ENCODE peak calls at places on chromosomes 3 and 15, in eight cellular contexts. U, R, B, E, N, K, V and O are unnamed samples.

GRCh38 chr3:178795349-178795748 is 259.1 kb downstream of the KCNMB2 start:
- DNase-seq in N (no peak), B (no peak), E (no peak), K (no peak), V (no peak), U (no peak), R (no peak), O (no peak)

GRCh38 chr3:11847035-11847394 is 330 bp upstream of the TAMM41 start:
- DNase-seq in U (no peak), V (no peak), R (no peak), E (no peak), K (no peak), B (no peak), N (no peak), O (no peak)

GRCh38 chr3:14687360-14687759 is 12.4 kb downstream of the C3orf20 start:
- DNase-seq in K (peak; percentile 56), R (no peak), E (no peak), U (no peak), B (no peak), V (no peak), N (no peak), O (no peak)

GRCh38 chr3:42663581-42664442 is 10.3 kb downstream of the ZBTB47 start:
- DNase-seq in U (no peak), B (no peak), K (peak; percentile 42), V (no peak), N (no peak), E (no peak), R (no peak), O (no peak)

GRCh38 chr15:54810031-54810430 is 386.7 kb downstream of the RSL24D1 start:
- DNase-seq in B (no peak), U (no peak), V (no peak), E (no peak), N (no peak), R (no peak), K (no peak), O (no peak)

GRCh38 chr15:73799466-73799865 is 46.3 kb upstream of the INSYN1 start:
- DNase-seq in V (no peak), U (no peak), E (no peak), K (no peak), N (no peak), R (no peak), B (peak; percentile 15), O (no peak)

GRCh38 chr3:14146381-14147062 is 21.7 kb downstream of the TMEM43 start:
- DNase-seq in R (no peak), V (no peak), N (no peak), B (no peak), E (no peak), K (no peak), U (no peak), O (no peak)

GRCh38 chr15:84588053-84588874 is 12.5 kb upstream of the ZSCAN2 start:
- DNase-seq in K (peak; percentile 76), R (peak; percentile 55), B (peak; percentile 64), E (peak; percentile 91), U (peak; percentile 92), V (peak; percentile 90), N (peak; percentile 87), O (peak; percentile 74)

GRCh38 chr3:185188816-185189215 is 36.0 kb upstream of the C3orf70 start:
- DNase-seq in R (no peak), V (peak; percentile 33), E (no peak), N (no peak), K (no peak), U (no peak), B (no peak), O (no peak)

GRCh38 chr3:41700155-41700554 is 261.7 kb downstream of the ULK4 start:
- DNase-seq in N (no peak), R (no peak), B (no peak), E (no peak), V (no peak), K (no peak), U (no peak), O (no peak)

GRCh38 chr3:186888569-186888968 is 41.8 kb upstream of the ST6GAL1 start:
- DNase-seq in K (no peak), U (no peak), R (no peak), N (no peak), E (no peak), B (no peak), V (no peak), O (no peak)

GRCh38 chr15:27433604-27434003 is 462.6 kb downstream of the GABRG3 start:
- DNase-seq in K (no peak), R (no peak), N (no peak), E (no peak), U (no peak), V (no peak), B (no peak), O (no peak)

GRCh38 chr3:23900744-23901143 is 16.0 kb downstream of the NKIRAS1 start:
- DNase-seq in N (no peak), R (peak; percentile 59), B (peak; percentile 71), E (no peak), V (no peak), K (no peak), U (no peak), O (no peak)

GRCh38 chr3:30161370-30161769 is 445.0 kb upstream of the TGFBR2 start:
- DNase-seq in N (no peak), E (peak; percentile 36), U (no peak), K (no peak), B (peak; percentile 67), R (peak; percentile 41), V (no peak), O (no peak)

GRCh38 chr3:117558681-117559080 is 849.1 kb downstream of the TUSC7 start:
- DNase-seq in K (no peak), N (no peak), R (no peak), B (no peak), V (no peak), E (no peak), U (no peak), O (no peak)

GRCh38 chr3:42667523-42668402 is 14.3 kb downstream of the ZBTB47 start:
- DNase-seq in U (no peak), V (no peak), E (no peak), K (no peak), N (no peak), B (no peak), R (no peak), O (no peak)

GRCh38 chr3:126888186-126888760 is 94.6 kb upstream of the PLXNA1 start:
- DNase-seq in N (no peak), U (no peak), K (no peak), R (no peak), E (no peak), B (no peak), V (peak; percentile 85), O (no peak)

GRCh38 chr3:193879099-193879863 is 256.7 kb upstream of the HES1 start:
- DNase-seq in E (no peak), U (no peak), V (no peak), R (no peak), B (no peak), K (no peak), N (no peak), O (no peak)

GRCh38 chr3:32500880-32501784 is 1.5 kb downstream of the CMTM6 start:
- DNase-seq in E (peak; percentile 28), B (no peak), K (no peak), R (no peak), N (no peak), V (no peak), U (no peak), O (peak; percentile 10)

GRCh38 chr15:59170295-59170881 is 36.3 kb upstream of the LDHAL6B start:
- DNase-seq in N (no peak), K (no peak), E (no peak), B (no peak), U (peak; percentile 38), R (peak; percentile 78), V (peak; percentile 63), O (no peak)

GRCh38 chr3:30662836-30663235 is 56.4 kb downstream of the TGFBR2 start:
- DNase-seq in B (no peak), K (no peak), E (no peak), V (no peak), R (no peak), N (no peak), U (no peak), O (no peak)

GRCh38 chr3:175386630-175387029 is 527.5 kb downstream of the NAALADL2 start:
- DNase-seq in E (no peak), N (no peak), K (no peak), R (no peak), V (no peak), U (no peak), B (peak; percentile 95), O (no peak)

GRCh38 chr3:53850895-53851294 is 4.5 kb downstream of the IL17RB start:
- DNase-seq in V (no peak), K (no peak), B (peak; percentile 58), N (no peak), R (peak; percentile 5), E (no peak), U (no peak), O (no peak)

GRCh38 chr3:127053979-127054378 is 71.1 kb downstream of the PLXNA1 start:
- DNase-seq in R (no peak), B (no peak), K (no peak), E (peak; percentile 37), V (no peak), U (no peak), N (no peak), O (no peak)

GRCh38 chr15:64158363-64159134 is 4.3 kb downstream of the PPIB start:
- DNase-seq in V (no peak), U (no peak), B (no peak), N (no peak), R (no peak), E (peak; percentile 75), K (no peak), O (no peak)

GRCh38 chr3:111846717-111847116 is 12.3 kb upstream of the PHLDB2 start:
- DNase-seq in V (no peak), U (no peak), R (no peak), E (no peak), B (peak; percentile 91), K (no peak), N (no peak), O (no peak)

GRCh38 chr3:56364665-56365064 is 103.6 kb downstream of the ERC2 start:
- DNase-seq in B (no peak), R (no peak), K (no peak), N (no peak), U (no peak), V (no peak), E (no peak), O (no peak)

GRCh38 chr15:92244703-92245102 is 149.0 kb upstream of the ST8SIA2 start:
- DNase-seq in U (no peak), K (no peak), R (no peak), E (no peak), B (no peak), N (no peak), V (no peak), O (no peak)

GRCh38 chr15:68450192-68450591 is 18.2 kb upstream of the ITGA11 start:
- DNase-seq in K (no peak), R (no peak), B (no peak), V (no peak), N (no peak), E (peak; percentile 70), U (no peak), O (no peak)

GRCh38 chr3:158368271-158368670 is 202.7 kb upstream of the MLF1 start:
- DNase-seq in R (no peak), V (no peak), K (no peak), B (no peak), U (no peak), E (no peak), N (no peak), O (no peak)